ENCODE peak calls at places on chromosomes 7 and 10, in five cellular contexts. I is fibroblast of the aortic adventitia, A is NCI-H510A treated with DMSO at 0.1 percent for 48 hours, K is cardiac fibroblast, N is T follicular helper cell. Y is an unnamed sample.

GRCh38 chr7:99312316-99313203 is 13.1 kb upstream of the ARPC1A start:
- DNase-seq in A (peak; percentile 17), I (peak; percentile 74), N (peak; percentile 60), K (peak; percentile 77), Y (peak; percentile 31)

GRCh38 chr7:36652431-36652830 is 71.9 kb downstream of the AOAH start:
- DNase-seq in K (no peak), I (no peak), A (no peak), N (no peak), Y (no peak)

GRCh38 chr7:159166530-159166929 is 21.9 kb upstream of the VIPR2 start:
- DNase-seq in I (no peak), A (no peak), N (no peak), K (no peak), Y (no peak)

GRCh38 chr7:30348083-30348560 is 63.7 kb downstream of the ZNRF2 start:
- DNase-seq in K (peak; percentile 91), A (no peak), I (peak; percentile 85), N (peak; percentile 42), Y (no peak)

GRCh38 chr7:17403996-17404395 is 105.5 kb downstream of the AHR start:
- DNase-seq in I (no peak), A (no peak), N (no peak), K (no peak), Y (no peak)

GRCh38 chr10:17914169-17915045 is 37.3 kb upstream of the SLC39A12 start:
- DNase-seq in A (no peak), N (no peak), I (no peak), K (no peak), Y (no peak)

GRCh38 chr10:33609546-33609945 is 275.1 kb upstream of the NRP1 start:
- DNase-seq in I (no peak), N (no peak), A (no peak), K (no peak), Y (no peak)

GRCh38 chr7:2114052-2114451 is 118.7 kb downstream of the MAD1L1 start:
- DNase-seq in K (peak; percentile 84), I (peak; percentile 24), A (no peak), N (no peak), Y (no peak)

GRCh38 chr10:84292502-84292901 is 35.9 kb upstream of the CCSER2 start:
- DNase-seq in I (no peak), N (no peak), A (no peak), K (no peak), Y (no peak)

GRCh38 chr7:151086802-151087246 is 549 bp downstream of the AGAP3 start:
- DNase-seq in N (no peak), K (peak; percentile 47), I (no peak), A (no peak), Y (peak; percentile 28)

GRCh38 chr7:4037877-4038276 is 644.2 kb upstream of the FOXK1 start:
- DNase-seq in N (no peak), K (no peak), I (no peak), A (no peak), Y (no peak)

GRCh38 chr7:79420464-79420863 is 33.0 kb downstream of the MAGI2 start:
- DNase-seq in N (no peak), K (peak; percentile 89), A (no peak), I (peak; percentile 95), Y (no peak)

GRCh38 chr7:37732253-37732652 is 48.7 kb downstream of the GPR141 start:
- DNase-seq in I (no peak), A (peak; percentile 37), K (peak; percentile 2), N (no peak), Y (no peak)

GRCh38 chr7:112449353-112449752 is 907 bp upstream of the IFRD1 start:
- DNase-seq in I (peak; percentile 29), A (no peak), N (peak; percentile 43), K (peak; percentile 57), Y (peak; percentile 14)

GRCh38 chr10:132389631-132390454 is 7.2 kb upstream of the PWWP2B start:
- DNase-seq in N (no peak), I (peak; percentile 65), A (peak; percentile 48), K (no peak), Y (peak; percentile 8)

GRCh38 chr7:50798126-50798525 is 15.4 kb upstream of the GRB10 start:
- DNase-seq in I (no peak), K (no peak), A (no peak), N (no peak), Y (no peak)

GRCh38 chr7:85972504-85973141 is 671.1 kb upstream of the GRM3 start:
- DNase-seq in K (no peak), A (no peak), N (no peak), I (no peak), Y (no peak)

GRCh38 chr7:74372511-74373111 is 81.1 kb upstream of the GTF2IRD1 start:
- DNase-seq in K (no peak), I (peak; percentile 30), N (no peak), A (no peak), Y (no peak)

Y was measured in T-helper 1 cell.